ENCODE peak calls at places on chromosomes 1 and 21, in seven cellular contexts. Y is ovary; P is heart left ventricle; M is A549; A is A673; F is right lobe of liver; K is CD8-positive, alpha-beta T cell. H is an unnamed sample. For H3K9me3, the result is how much of the 10 kb centered on the place peaks cover.

GRCh38 chr1:26302733-26303405 is 3.6 kb downstream of the UBXN11 start:
- DNase-seq in Y (no peak), P (peak), M (no peak), A (no peak), F (no peak), K (no peak), H (no peak)

GRCh38 chr1:10870493-10871096 is 74.1 kb upstream of the CASZ1 start:
- DNase-seq in Y (no peak), P (no peak), M (no peak), A (no peak), F (no peak), K (no peak), H (no peak)

GRCh38 chr1:219702551-219703215 is 89.8 kb upstream of the ZC3H11B start:
- DNase-seq in Y (no peak), P (no peak), M (no peak), A (no peak), F (no peak), K (no peak), H (no peak)

GRCh38 chr1:202702088-202702487 is 8.2 kb downstream of the SYT2 start:
- DNase-seq in Y (no peak), P (no peak), M (no peak), A (no peak), F (no peak), K (no peak), H (no peak)

GRCh38 chr1:88897070-88897730 is 5.8 kb upstream of the GTF2B start:
- DNase-seq in Y (no peak), P (no peak), M (no peak), A (no peak), F (no peak), K (no peak), H (no peak)

GRCh38 chr1:38929054-38929453 is 12.6 kb downstream of the RHBDL2 start:
- DNase-seq in Y (no peak), P (peak), M (no peak), A (no peak), F (no peak), K (no peak), H (no peak)

GRCh38 chr1:156860639-156861423 is at the start of gene NTRK1:
- DNase-seq in Y (no peak), P (peak), M (peak), A (peak), F (no peak), K (peak), H (peak)

GRCh38 chr1:1440941-1441888 is 5.7 kb downstream of the VWA1 start:
- DNase-seq in Y (no peak), P (no peak), M (no peak), A (peak), F (no peak), K (peak), H (peak)

GRCh38 chr1:112397051-112397471 is 1.0 kb downstream of the CTTNBP2NL start:
- DNase-seq in Y (no peak), P (no peak), M (no peak), A (no peak), F (no peak), K (no peak), H (no peak)

GRCh38 chr1:152153996-152154395 is 5.0 kb downstream of the RPTN start:
- DNase-seq in Y (no peak), P (no peak), M (no peak), A (no peak), F (no peak), K (no peak), H (no peak)
- H3K9me3 ChIP-seq in Y (under half), P (under half), M (under half), A (under half), F (under half), K (under half), H (under half)

DNA sequence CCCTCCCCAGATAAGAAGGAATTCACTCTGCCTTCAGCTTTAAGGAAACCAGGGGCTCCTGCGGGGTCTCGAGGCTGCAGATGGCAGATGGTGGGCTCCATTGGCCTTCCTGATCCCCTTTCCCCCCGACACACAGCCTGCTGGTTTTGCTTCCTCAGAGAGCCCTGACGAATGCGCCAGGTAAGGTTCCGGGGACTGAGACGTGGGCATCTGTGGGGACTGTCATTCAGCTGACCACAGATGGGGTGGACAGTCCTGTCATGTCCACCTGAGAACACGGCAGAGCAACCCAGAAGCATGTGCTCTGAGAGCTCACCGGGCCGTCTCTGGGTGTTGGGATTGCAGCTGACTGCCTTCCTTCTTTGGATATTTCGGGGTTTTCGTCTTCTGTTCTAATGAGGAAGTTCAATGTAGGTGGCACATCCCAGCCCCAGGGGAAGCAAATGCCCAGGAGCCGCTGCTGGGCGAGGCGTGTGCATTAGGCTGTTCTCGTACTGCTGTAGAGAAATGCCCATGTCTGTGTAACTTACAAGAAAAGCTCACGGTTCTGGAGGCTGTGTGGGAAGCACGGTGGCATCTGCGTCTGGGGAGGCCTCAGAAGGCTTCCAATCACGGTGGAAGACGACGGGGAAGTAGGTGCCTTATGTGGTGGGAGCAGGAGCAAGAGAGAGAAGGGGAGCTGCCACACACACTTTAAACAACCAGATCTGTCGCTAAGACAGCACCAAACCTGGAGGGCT is 22.6 kb upstream of the TTC34 start:
- DNase-seq in Y (no peak), P (no peak), M (no peak), A (no peak), F (no peak), K (no peak), H (no peak)
- H3K9me3 ChIP-seq in Y (under half), P (under half), M (under half), A (under half), F (under half), K (under half), H (under half)

GRCh38 chr21:44626673-44627143 is at the start of gene KRTAP10-9:
- DNase-seq in Y (no peak), P (no peak), M (no peak), A (no peak), F (no peak), K (no peak), H (no peak)

GRCh38 chr21:44619886-44620285 is 7.0 kb upstream of the KRTAP10-9 start:
- DNase-seq in Y (no peak), P (no peak), M (no peak), A (no peak), F (no peak), K (no peak), H (no peak)

GRCh38 chr21:44625756-44626155 is 1.1 kb upstream of the KRTAP10-9 start:
- DNase-seq in Y (no peak), P (no peak), M (no peak), A (no peak), F (no peak), K (no peak), H (no peak)

GRCh38 chr21:44626262-44626661 is 631 bp upstream of the KRTAP10-9 start:
- DNase-seq in Y (no peak), P (no peak), M (no peak), A (no peak), F (no peak), K (no peak), H (no peak)

DNA sequence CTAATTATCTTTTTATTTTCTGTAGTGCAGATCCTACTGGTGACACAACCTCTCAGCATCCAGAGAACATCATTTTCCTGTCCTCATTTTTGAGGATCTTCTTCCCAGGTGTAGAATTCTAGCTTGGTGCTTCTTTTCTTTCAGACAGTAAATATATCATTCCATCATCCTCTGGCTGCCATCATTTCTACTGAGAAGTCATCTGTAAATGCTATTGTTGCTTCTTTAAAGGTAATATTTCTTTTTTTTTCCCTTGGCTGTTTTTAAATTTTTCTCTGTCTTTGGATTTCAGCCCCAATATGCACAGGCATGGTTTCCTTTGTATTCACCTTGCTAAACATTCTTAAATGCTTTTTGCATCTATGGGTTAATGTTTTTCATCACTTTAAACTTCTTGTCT is 3.3 kb upstream of the KRTAP10-9 start:
- DNase-seq in Y (no peak), P (no peak), M (no peak), A (no peak), F (no peak), K (no peak), H (no peak)
- H3K9me3 ChIP-seq in Y (under half), P (under half), M (under half), A (under half), F (under half), K (under half), H (under half)

DNA sequence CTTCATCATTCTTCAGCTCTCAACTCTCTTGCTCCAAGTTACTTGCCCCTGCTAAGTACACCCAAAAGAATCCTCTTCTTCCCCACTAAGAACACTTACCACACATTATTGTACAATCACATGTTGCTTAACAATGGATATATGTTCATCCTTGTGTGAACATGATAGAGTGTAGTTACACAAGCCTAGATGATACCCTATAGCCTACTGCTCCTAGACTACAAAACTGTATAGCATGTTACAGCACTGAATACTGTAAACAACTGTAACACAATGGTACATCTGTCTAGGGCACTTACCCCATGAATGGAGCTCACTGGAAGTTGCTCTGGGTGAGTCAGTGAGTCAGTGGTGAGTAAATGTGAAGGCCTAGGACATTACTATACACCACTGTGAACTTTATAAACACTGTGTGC is 77.4 kb downstream of the RERE start:
- DNase-seq in Y (no peak), P (no peak), M (no peak), A (no peak), F (no peak), K (no peak), H (no peak)
- H3K9me3 ChIP-seq in Y (under half), P (under half), M (under half), A (under half), F (under half), K (under half), H (under half)

H was measured in T-helper 17 cell.